ENCODE peak calls at places on chromosomes 13 and 19, in ten cellular contexts. I is uterus; G is BE2C; K is Peyer's patch; Z is ascending aorta; N is stomach; U is CD4-positive, alpha-beta memory T cell; E is ovary; M is cardiac muscle cell; R is body of pancreas. Q is an unnamed sample.

GRCh38 chr13:76637651-76638111 is 248.5 kb downstream of the KCTD12 start:
- DNase-seq in I (no peak), G (no peak), K (no peak), Z (no peak), N (no peak), U (no peak), E (no peak), M (peak; percentile 17), R (no peak), Q (no peak)

GRCh38 chr19:36169084-36169760 is 17.0 kb upstream of the COX7A1 start:
- DNase-seq in I (peak; percentile 31), G (peak; percentile 70), K (no peak), Z (no peak), N (peak; percentile 35), U (no peak), E (no peak), M (peak; percentile 13), R (peak; percentile 25), Q (no peak)

GRCh38 chr19:53086949-53087348 is 16.3 kb downstream of the ZNF160 start:
- DNase-seq in I (peak; percentile 74), G (no peak), K (no peak), Z (no peak), N (no peak), U (no peak), E (no peak), M (peak; percentile 96), R (peak; percentile 8), Q (peak; percentile 58)

GRCh38 chr19:32010071-32010470 is 335.3 kb upstream of the ZNF507 start:
- DNase-seq in I (no peak), G (no peak), K (no peak), Z (no peak), N (no peak), U (no peak), E (no peak), M (no peak), R (no peak), Q (no peak)

GRCh38 chr13:31747966-31748365 is 8.6 kb downstream of the RXFP2 start:
- DNase-seq in I (no peak), G (no peak), K (no peak), Z (no peak), N (no peak), U (no peak), E (no peak), M (no peak), R (no peak), Q (no peak)

GRCh38 chr19:38562096-38562495 is 55.7 kb downstream of the MAP4K1 start:
- DNase-seq in I (no peak), G (no peak), K (no peak), Z (no peak), N (no peak), U (no peak), E (no peak), M (no peak), R (no peak), Q (no peak)

GRCh38 chr13:79503473-79504017 is 22.6 kb downstream of the NDFIP2 start:
- DNase-seq in I (no peak), G (no peak), K (no peak), Z (no peak), N (no peak), U (no peak), E (no peak), M (no peak), R (no peak), Q (no peak)

GRCh38 chr19:38792250-38793111 is 3.5 kb downstream of the LGALS7B start:
- DNase-seq in I (no peak), G (no peak), K (peak; percentile 44), Z (no peak), N (peak; percentile 39), U (peak; percentile 15), E (no peak), M (peak; percentile 64), R (peak; percentile 15), Q (peak; percentile 60)

GRCh38 chr13:44759222-44759721 is 183.1 kb upstream of the TSC22D1 start:
- DNase-seq in I (no peak), G (no peak), K (no peak), Z (no peak), N (peak; percentile 41), U (no peak), E (no peak), M (no peak), R (no peak), Q (no peak)

GRCh38 chr13:73266640-73267180 is 207.9 kb downstream of the KLF5 start:
- DNase-seq in I (no peak), G (no peak), K (no peak), Z (no peak), N (no peak), U (no peak), E (no peak), M (no peak), R (no peak), Q (no peak)

GRCh38 chr13:77918391-77919261 is at the start of gene EDNRB:
- DNase-seq in I (peak; percentile 23), G (peak; percentile 28), K (no peak), Z (no peak), N (peak; percentile 27), U (no peak), E (peak; percentile 19), M (peak; percentile 52), R (peak; percentile 25), Q (peak; percentile 40)

GRCh38 chr13:109212630-109213029 is 573.8 kb downstream of the IRS2 start:
- DNase-seq in I (no peak), G (no peak), K (no peak), Z (no peak), N (no peak), U (no peak), E (no peak), M (no peak), R (no peak), Q (no peak)

GRCh38 chr19:57302020-57302465 is 18.2 kb upstream of the ZNF543 start:
- DNase-seq in I (no peak), G (peak; percentile 61), K (no peak), Z (no peak), N (no peak), U (no peak), E (no peak), M (peak; percentile 97), R (no peak), Q (no peak)

GRCh38 chr13:83877901-83878300 is 4.4 kb downstream of the SLITRK1 start:
- DNase-seq in I (no peak), G (no peak), K (no peak), Z (no peak), N (no peak), U (no peak), E (no peak), M (no peak), R (no peak), Q (no peak)

GRCh38 chr19:35144600-35145436 is 1.8 kb downstream of the FXYD7 start:
- DNase-seq in I (no peak), G (no peak), K (peak; percentile 28), Z (no peak), N (peak; percentile 76), U (peak; percentile 51), E (peak; percentile 49), M (peak; percentile 32), R (peak; percentile 51), Q (no peak)

GRCh38 chr13:46374710-46375109 is 12.3 kb downstream of the RUBCNL start:
- DNase-seq in I (no peak), G (no peak), K (no peak), Z (no peak), N (no peak), U (no peak), E (no peak), M (no peak), R (no peak), Q (no peak)

GRCh38 chr19:56601375-56601774 is 6.3 kb downstream of the ZNF71 start:
- DNase-seq in I (no peak), G (no peak), K (no peak), Z (no peak), N (no peak), U (no peak), E (no peak), M (no peak), R (no peak), Q (no peak)

GRCh38 chr13:40920826-40921225 is 98.3 kb downstream of the ELF1 start:
- DNase-seq in I (no peak), G (no peak), K (no peak), Z (no peak), N (no peak), U (no peak), E (no peak), M (no peak), R (no peak), Q (no peak)

GRCh38 chr19:42279902-42280760 is 11.1 kb downstream of the CIC start:
- DNase-seq in I (peak; percentile 95), G (peak; percentile 95), K (peak; percentile 91), Z (peak; percentile 69), N (peak; percentile 88), U (peak; percentile 82), E (peak; percentile 96), M (peak; percentile 94), R (peak; percentile 86), Q (peak; percentile 89)
- H3K4me1 ChIP-seq in I (peaks cover 49% of the 10 kb centered on the region), G (peaks cover 42% of the 10 kb centered on the region), K (peaks cover 15% of the 10 kb centered on the region), Z (peaks cover 46% of the 10 kb centered on the region), N (peaks cover 92% of the 10 kb centered on the region), U (peaks cover 59% of the 10 kb centered on the region), E (peaks cover 22% of the 10 kb centered on the region), M (peaks cover 48% of the 10 kb centered on the region), R (peaks cover 78% of the 10 kb centered on the region), Q (peaks cover 35% of the 10 kb centered on the region)

DNA sequence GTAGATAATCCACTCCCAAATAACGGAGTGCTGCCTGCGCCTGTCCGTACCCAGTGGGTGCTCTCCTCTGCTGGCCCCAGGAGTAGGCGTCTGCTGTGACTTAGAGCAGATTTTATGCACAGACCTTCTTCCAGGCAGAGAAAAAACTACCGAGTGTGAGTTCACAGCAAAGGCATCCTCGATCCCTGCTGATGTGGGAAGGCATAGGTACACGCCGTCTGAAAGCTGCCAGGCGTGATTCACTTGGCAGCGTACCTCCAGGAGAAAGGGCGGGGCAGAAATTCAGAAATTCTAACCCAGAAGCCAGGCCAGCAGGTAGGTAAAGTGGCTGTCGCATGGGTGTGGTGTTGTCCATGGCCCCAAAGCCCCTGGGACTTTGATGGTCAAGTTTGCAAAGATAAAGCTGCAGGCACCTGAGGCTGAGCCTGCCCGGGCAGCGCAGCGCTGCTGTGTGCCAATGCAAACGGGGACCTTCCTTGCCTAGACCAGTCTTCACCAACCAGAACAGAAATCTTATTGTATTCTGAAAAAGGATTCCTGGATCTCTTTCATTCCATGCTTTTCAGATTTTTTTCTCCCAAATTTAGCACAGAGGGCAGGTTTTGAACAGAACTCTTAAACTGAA is 36.3 kb downstream of the COL4A2 start:
- DNase-seq in I (peak; percentile 76), G (no peak), K (no peak), Z (no peak), N (no peak), U (no peak), E (no peak), M (no peak), R (no peak), Q (no peak)
- H3K4me1 ChIP-seq in I (peaks cover 3% of the 10 kb centered on the region), G (no peaks in the 10 kb centered on the region), K (no peaks in the 10 kb centered on the region), Z (peaks cover 37% of the 10 kb centered on the region), N (peaks cover 69% of the 10 kb centered on the region), U (peaks cover 14% of the 10 kb centered on the region), E (peaks cover 16% of the 10 kb centered on the region), M (peaks cover 30% of the 10 kb centered on the region), R (peaks cover 24% of the 10 kb centered on the region), Q (no peaks in the 10 kb centered on the region)

GRCh38 chr19:17107546-17108452 is 32.2 kb downstream of the MYO9B start:
- DNase-seq in I (peak; percentile 96), G (peak; percentile 80), K (no peak), Z (peak; percentile 94), N (peak; percentile 73), U (no peak), E (peak; percentile 52), M (peak; percentile 98), R (peak; percentile 76), Q (peak; percentile 70)
- H3K4me1 ChIP-seq in I (peaks cover 11% of the 10 kb centered on the region), G (peaks cover 13% of the 10 kb centered on the region), K (no peaks in the 10 kb centered on the region), Z (peaks cover 18% of the 10 kb centered on the region), N (peaks cover 66% of the 10 kb centered on the region), U (peaks cover 5% of the 10 kb centered on the region), E (no peaks in the 10 kb centered on the region), M (peaks cover 3% of the 10 kb centered on the region), R (peaks cover 12% of the 10 kb centered on the region), Q (peaks cover 13% of the 10 kb centered on the region)

GRCh38 chr13:23845309-23845708 is 43.9 kb downstream of the MIPEP start:
- DNase-seq in I (no peak), G (no peak), K (no peak), Z (no peak), N (no peak), U (no peak), E (no peak), M (no peak), R (no peak), Q (no peak)
- H3K4me1 ChIP-seq in I (no peaks in the 10 kb centered on the region), G (no peaks in the 10 kb centered on the region), K (no peaks in the 10 kb centered on the region), Z (no peaks in the 10 kb centered on the region), N (no peaks in the 10 kb centered on the region), U (no peaks in the 10 kb centered on the region), E (no peaks in the 10 kb centered on the region), M (no peaks in the 10 kb centered on the region), R (no peaks in the 10 kb centered on the region), Q (no peaks in the 10 kb centered on the region)